ENCODE peak calls at places on chromosomes 1 and 21, in five cellular contexts. One of them, this sample, is unnamed.

GRCh38 chr1:2856076-2856390 is 54.5 kb upstream of the TTC34 start:
- DNase-seq in PC-3: no peak
- DNase-seq in dorsolateral prefrontal cortex: no peak
- DNase-seq in SJSA1: no peak
- DNase-seq in IMR-90: no peak
- DNase-seq in this sample: no peak

GRCh38 chr1:53535846-53536245 is 76.6 kb downstream of the DMRTB1 start:
- DNase-seq in PC-3: no peak
- DNase-seq in dorsolateral prefrontal cortex: no peak
- DNase-seq in SJSA1: no peak
- DNase-seq in IMR-90: peak
- DNase-seq in this sample: no peak

GRCh38 chr1:116489231-116489697 is 81.6 kb downstream of the CD58 start:
- DNase-seq in PC-3: peak
- DNase-seq in dorsolateral prefrontal cortex: no peak
- DNase-seq in SJSA1: no peak
- DNase-seq in IMR-90: peak
- DNase-seq in this sample: peak

GRCh38 chr1:206001476-206001888 is 1.7 kb downstream of the RAB7B start:
- DNase-seq in PC-3: peak
- DNase-seq in dorsolateral prefrontal cortex: no peak
- DNase-seq in SJSA1: peak
- DNase-seq in IMR-90: peak
- DNase-seq in this sample: peak

GRCh38 chr1:121458291-121459048 is 273.7 kb downstream of the SRGAP2C start:
- DNase-seq in PC-3: no peak
- DNase-seq in dorsolateral prefrontal cortex: no peak
- DNase-seq in SJSA1: no peak
- DNase-seq in IMR-90: no peak
- DNase-seq in this sample: no peak

GRCh38 chr1:201190624-201191051 is at the start of gene IGFN1:
- DNase-seq in PC-3: no peak
- DNase-seq in dorsolateral prefrontal cortex: no peak
- DNase-seq in SJSA1: no peak
- DNase-seq in IMR-90: no peak
- DNase-seq in this sample: no peak

GRCh38 chr1:18486195-18486594 is 5.5 kb downstream of the KLHDC7A start:
- DNase-seq in PC-3: no peak
- DNase-seq in dorsolateral prefrontal cortex: no peak
- DNase-seq in SJSA1: no peak
- DNase-seq in IMR-90: no peak
- DNase-seq in this sample: no peak

GRCh38 chr1:27366113-27366410 is 699 bp downstream of the MAP3K6 start:
- DNase-seq in PC-3: peak
- DNase-seq in dorsolateral prefrontal cortex: no peak
- DNase-seq in SJSA1: peak
- DNase-seq in IMR-90: peak
- DNase-seq in this sample: peak

GRCh38 chr1:118429856-118430255 is 244.8 kb upstream of the SPAG17 start:
- DNase-seq in PC-3: no peak
- DNase-seq in dorsolateral prefrontal cortex: no peak
- DNase-seq in SJSA1: no peak
- DNase-seq in IMR-90: no peak
- DNase-seq in this sample: no peak

GRCh38 chr1:34199927-34200326 is 23.2 kb downstream of the C1orf94 start:
- DNase-seq in PC-3: peak
- DNase-seq in dorsolateral prefrontal cortex: no peak
- DNase-seq in SJSA1: no peak
- DNase-seq in IMR-90: peak
- DNase-seq in this sample: no peak

GRCh38 chr1:100921110-100921706 is 25.3 kb downstream of the SLC30A7 start:
- DNase-seq in PC-3: peak
- DNase-seq in dorsolateral prefrontal cortex: no peak
- DNase-seq in SJSA1: no peak
- DNase-seq in IMR-90: peak
- DNase-seq in this sample: no peak

GRCh38 chr1:22711071-22711470 is 432 bp downstream of the EPHB2 start:
- DNase-seq in PC-3: no peak
- DNase-seq in dorsolateral prefrontal cortex: no peak
- DNase-seq in SJSA1: no peak
- DNase-seq in IMR-90: no peak
- DNase-seq in this sample: no peak

GRCh38 chr1:43039228-43040055 is 80.8 kb upstream of the SLC2A1 start:
- DNase-seq in PC-3: peak
- DNase-seq in dorsolateral prefrontal cortex: no peak
- DNase-seq in SJSA1: no peak
- DNase-seq in IMR-90: no peak
- DNase-seq in this sample: no peak

GRCh38 chr21:45248301-45248892 is 39.3 kb downstream of the POFUT2 start:
- DNase-seq in PC-3: no peak
- DNase-seq in dorsolateral prefrontal cortex: no peak
- DNase-seq in SJSA1: no peak
- DNase-seq in IMR-90: no peak
- DNase-seq in this sample: no peak

GRCh38 chr1:107491582-107491981 is 350.7 kb downstream of the NTNG1 start:
- DNase-seq in PC-3: no peak
- DNase-seq in dorsolateral prefrontal cortex: no peak
- DNase-seq in SJSA1: no peak
- DNase-seq in IMR-90: no peak
- DNase-seq in this sample: no peak

GRCh38 chr1:8179132-8179793 is 138.7 kb upstream of the SLC45A1 start:
- DNase-seq in PC-3: no peak
- DNase-seq in dorsolateral prefrontal cortex: no peak
- DNase-seq in SJSA1: no peak
- DNase-seq in IMR-90: no peak
- DNase-seq in this sample: no peak

GRCh38 chr1:65459397-65459768 is 38.9 kb downstream of the LEPR start:
- DNase-seq in PC-3: peak
- DNase-seq in dorsolateral prefrontal cortex: no peak
- DNase-seq in SJSA1: no peak
- DNase-seq in IMR-90: peak
- DNase-seq in this sample: no peak

GRCh38 chr1:3995141-3995780 is 95.2 kb upstream of the C1orf174 start:
- DNase-seq in PC-3: no peak
- DNase-seq in dorsolateral prefrontal cortex: no peak
- DNase-seq in SJSA1: no peak
- DNase-seq in IMR-90: no peak
- DNase-seq in this sample: no peak

GRCh38 chr1:53947172-53947835 is 1.2 kb downstream of the LRRC42 start:
- DNase-seq in PC-3: no peak
- DNase-seq in dorsolateral prefrontal cortex: no peak
- DNase-seq in SJSA1: no peak
- DNase-seq in IMR-90: no peak
- DNase-seq in this sample: no peak

GRCh38 chr1:30085814-30086770 is 637.3 kb downstream of the MATN1 start:
- DNase-seq in PC-3: peak
- DNase-seq in dorsolateral prefrontal cortex: peak
- DNase-seq in SJSA1: peak
- DNase-seq in IMR-90: peak
- DNase-seq in this sample: peak

DNA sequence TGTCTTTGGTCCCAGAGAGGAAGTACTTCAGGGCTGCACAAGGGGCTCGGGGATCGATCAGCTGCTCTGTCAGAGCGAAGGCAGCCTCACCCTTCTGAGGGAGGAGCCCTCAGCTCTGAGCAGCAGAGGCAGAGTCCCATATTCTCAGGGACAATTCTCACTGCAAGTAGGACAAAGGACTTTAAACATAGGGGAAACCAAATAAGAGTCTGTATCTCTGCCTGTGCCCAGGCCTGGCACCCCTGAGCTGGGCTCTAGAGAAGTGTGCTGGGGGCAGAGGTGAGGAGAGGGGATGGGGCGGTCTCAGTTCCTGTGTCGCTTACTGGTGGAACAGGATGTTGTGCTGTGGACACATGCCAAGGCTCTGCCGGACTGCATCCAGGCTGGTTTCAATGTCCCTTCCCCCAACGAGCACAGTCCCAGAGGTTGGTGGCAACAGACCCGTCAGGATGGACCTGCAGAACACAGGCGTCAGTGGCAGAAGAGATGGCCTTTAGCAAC is 76.6 kb downstream of the ABCA4 start:
- DNase-seq in PC-3: no peak
- DNase-seq in dorsolateral prefrontal cortex: no peak
- DNase-seq in SJSA1: no peak
- DNase-seq in IMR-90: no peak
- DNase-seq in this sample: no peak
- H3K27ac ChIP-seq in PC-3: peak
- H3K27ac ChIP-seq in dorsolateral prefrontal cortex: peak
- H3K27ac ChIP-seq in SJSA1: no peak
- H3K27ac ChIP-seq in IMR-90: peak
- H3K27ac ChIP-seq in this sample: peak

DNA sequence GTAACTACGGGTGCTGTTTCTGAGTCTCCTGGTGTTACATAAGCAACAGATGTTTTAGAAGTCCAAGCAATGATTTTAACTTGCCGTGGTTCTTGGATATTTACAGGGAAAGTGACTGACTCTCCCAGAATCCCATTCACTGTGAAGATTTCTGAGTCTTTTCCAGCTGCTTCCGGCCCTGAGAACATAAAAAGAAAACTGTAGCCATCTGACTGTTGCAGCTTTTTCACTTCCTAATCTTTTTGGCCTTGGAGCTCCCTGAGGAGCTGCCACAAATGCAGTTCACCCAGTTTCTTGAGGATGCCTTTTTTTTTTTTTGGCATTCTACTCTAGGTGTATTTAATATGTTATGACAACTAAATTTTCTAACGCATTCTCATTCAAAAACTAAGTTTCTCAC is 13.7 kb downstream of the CD84 start:
- DNase-seq in PC-3: no peak
- DNase-seq in dorsolateral prefrontal cortex: no peak
- DNase-seq in SJSA1: no peak
- DNase-seq in IMR-90: no peak
- DNase-seq in this sample: no peak
- H3K27ac ChIP-seq in PC-3: no peak
- H3K27ac ChIP-seq in dorsolateral prefrontal cortex: no peak
- H3K27ac ChIP-seq in SJSA1: no peak
- H3K27ac ChIP-seq in IMR-90: no peak
- H3K27ac ChIP-seq in this sample: no peak

DNA sequence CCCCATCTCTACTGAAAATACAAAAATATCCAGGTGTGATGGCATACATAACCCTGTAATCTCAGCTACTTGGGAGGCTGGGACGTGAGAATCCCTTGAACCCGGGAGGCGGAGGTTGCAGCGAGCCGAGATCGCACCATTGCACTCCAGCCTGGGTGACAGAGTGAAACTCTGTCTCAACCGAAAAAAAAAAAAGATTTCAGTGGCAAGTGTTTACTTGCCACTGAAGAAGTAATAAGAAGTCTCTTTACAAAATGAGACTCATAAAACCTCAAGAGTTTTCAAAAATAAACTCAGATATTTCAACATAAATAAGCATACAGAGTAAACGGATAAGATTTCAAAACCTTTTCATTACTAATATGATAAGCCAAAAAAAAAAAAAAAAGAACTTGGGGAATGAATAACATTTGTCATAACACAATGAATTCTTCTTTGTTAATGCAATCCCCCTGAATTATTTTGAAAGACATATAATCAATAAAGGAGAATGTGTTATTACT is 34.2 kb upstream of the EXO1 start:
- DNase-seq in PC-3: no peak
- DNase-seq in dorsolateral prefrontal cortex: no peak
- DNase-seq in SJSA1: no peak
- DNase-seq in IMR-90: peak
- DNase-seq in this sample: no peak
- H3K27ac ChIP-seq in PC-3: no peak
- H3K27ac ChIP-seq in dorsolateral prefrontal cortex: no peak
- H3K27ac ChIP-seq in SJSA1: no peak
- H3K27ac ChIP-seq in IMR-90: no peak
- H3K27ac ChIP-seq in this sample: no peak

DNA sequence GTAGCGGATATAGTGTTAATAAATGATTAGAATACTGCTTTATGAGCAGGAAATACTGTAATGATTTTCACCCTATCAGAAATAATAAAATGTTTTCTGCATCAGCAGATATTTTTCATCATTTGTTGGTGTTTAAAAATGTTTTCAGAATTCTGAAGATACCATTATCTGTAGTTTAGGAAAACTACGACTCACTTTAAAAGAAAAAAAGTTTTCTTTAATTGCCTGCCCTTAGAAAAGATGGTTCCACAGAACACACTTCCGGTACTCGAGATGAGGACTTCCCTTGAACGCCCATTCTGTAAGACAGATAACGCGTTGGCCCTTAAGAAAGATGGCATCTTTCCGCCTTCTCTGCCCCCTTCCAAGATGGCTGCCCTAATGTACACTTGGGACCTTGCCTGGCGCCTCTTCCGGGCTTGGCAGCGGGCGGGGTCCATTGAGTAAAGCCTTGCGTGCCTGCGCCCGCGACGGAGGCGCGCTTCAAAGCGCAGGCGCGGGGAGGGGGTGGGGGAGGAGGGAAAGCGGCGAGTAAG is at the start of gene SZRD1:
- DNase-seq in PC-3: peak
- DNase-seq in dorsolateral prefrontal cortex: peak
- DNase-seq in SJSA1: peak
- DNase-seq in IMR-90: peak
- DNase-seq in this sample: peak
- H3K27ac ChIP-seq in PC-3: peak
- H3K27ac ChIP-seq in dorsolateral prefrontal cortex: peak
- H3K27ac ChIP-seq in SJSA1: peak
- H3K27ac ChIP-seq in IMR-90: peak
- H3K27ac ChIP-seq in this sample: peak

GRCh38 chr1:182601416-182601786 is 2.8 kb downstream of the RGS16 start:
- DNase-seq in PC-3: peak
- DNase-seq in dorsolateral prefrontal cortex: no peak
- DNase-seq in SJSA1: peak
- DNase-seq in IMR-90: peak
- DNase-seq in this sample: peak
- H3K27ac ChIP-seq in PC-3: no peak
- H3K27ac ChIP-seq in dorsolateral prefrontal cortex: no peak
- H3K27ac ChIP-seq in SJSA1: no peak
- H3K27ac ChIP-seq in IMR-90: no peak
- H3K27ac ChIP-seq in this sample: peak